ENCODE peak calls at places on chromosomes 13 and 19, in six cellular contexts. One of them, this sample, is unnamed.
A peak's percentile ranks its signal among the peaks of the same experiment; 100 is the strongest.

GRCh38 chr19:29528350-29528945 is 2.7 kb downstream of the VSTM2B start:
- DNase-seq in body of pancreas: peak; percentile 40
- DNase-seq in tibial artery: no peak
- DNase-seq in brain microvascular endothelial cell: peak; percentile 47
- DNase-seq in AG09309: no peak
- DNase-seq in lung: no peak
- DNase-seq in this sample: peak; percentile 82

GRCh38 chr19:28185646-28186045 is 1027.3 kb downstream of the UQCRFS1 start:
- DNase-seq in body of pancreas: no peak
- DNase-seq in tibial artery: no peak
- DNase-seq in brain microvascular endothelial cell: no peak
- DNase-seq in AG09309: no peak
- DNase-seq in lung: no peak
- DNase-seq in this sample: no peak

GRCh38 chr19:50313812-50314536 is 15.2 kb downstream of the KCNC3 start:
- DNase-seq in body of pancreas: no peak
- DNase-seq in tibial artery: no peak
- DNase-seq in brain microvascular endothelial cell: no peak
- DNase-seq in AG09309: no peak
- DNase-seq in lung: no peak
- DNase-seq in this sample: no peak

GRCh38 chr19:45640849-45641273 is 1.7 kb upstream of the EML2 start:
- DNase-seq in body of pancreas: peak; percentile 58
- DNase-seq in tibial artery: no peak
- DNase-seq in brain microvascular endothelial cell: no peak
- DNase-seq in AG09309: no peak
- DNase-seq in lung: peak; percentile 62
- DNase-seq in this sample: peak; percentile 83

GRCh38 chr13:105972811-105973590 is 562.5 kb downstream of the EFNB2 start:
- DNase-seq in body of pancreas: no peak
- DNase-seq in tibial artery: no peak
- DNase-seq in brain microvascular endothelial cell: no peak
- DNase-seq in AG09309: no peak
- DNase-seq in lung: no peak
- DNase-seq in this sample: no peak

GRCh38 chr19:1592755-1593628 is at the start of gene MBD3:
- DNase-seq in body of pancreas: peak; percentile 95
- DNase-seq in tibial artery: peak; percentile 96
- DNase-seq in brain microvascular endothelial cell: peak; percentile 73
- DNase-seq in AG09309: peak; percentile 69
- DNase-seq in lung: peak; percentile 90
- DNase-seq in this sample: peak; percentile 97

GRCh38 chr19:19134687-19135158 is 3.6 kb downstream of the TMEM161A start:
- DNase-seq in body of pancreas: no peak
- DNase-seq in tibial artery: no peak
- DNase-seq in brain microvascular endothelial cell: no peak
- DNase-seq in AG09309: no peak
- DNase-seq in lung: no peak
- DNase-seq in this sample: peak; percentile 48

GRCh38 chr13:74771964-74772363 is 637.8 kb upstream of the KLF12 start:
- DNase-seq in body of pancreas: no peak
- DNase-seq in tibial artery: no peak
- DNase-seq in brain microvascular endothelial cell: peak; percentile 57
- DNase-seq in AG09309: peak; percentile 57
- DNase-seq in lung: no peak
- DNase-seq in this sample: no peak

GRCh38 chr19:7505682-7506384 is 10.1 kb upstream of the ZNF358 start:
- DNase-seq in body of pancreas: peak; percentile 37
- DNase-seq in tibial artery: no peak
- DNase-seq in brain microvascular endothelial cell: no peak
- DNase-seq in AG09309: no peak
- DNase-seq in lung: no peak
- DNase-seq in this sample: peak; percentile 35

GRCh38 chr19:1992759-1993260 is 22.7 kb downstream of the BTBD2 start:
- DNase-seq in body of pancreas: no peak
- DNase-seq in tibial artery: no peak
- DNase-seq in brain microvascular endothelial cell: no peak
- DNase-seq in AG09309: no peak
- DNase-seq in lung: no peak
- DNase-seq in this sample: no peak

GRCh38 chr13:29059837-29060236 is 239.7 kb downstream of the MTUS2 start:
- DNase-seq in body of pancreas: no peak
- DNase-seq in tibial artery: no peak
- DNase-seq in brain microvascular endothelial cell: no peak
- DNase-seq in AG09309: no peak
- DNase-seq in lung: no peak
- DNase-seq in this sample: no peak

GRCh38 chr19:4759388-4760284 is 31.9 kb upstream of the FEM1A start:
- DNase-seq in body of pancreas: peak; percentile 90
- DNase-seq in tibial artery: peak; percentile 86
- DNase-seq in brain microvascular endothelial cell: peak; percentile 82
- DNase-seq in AG09309: peak; percentile 21
- DNase-seq in lung: peak; percentile 90
- DNase-seq in this sample: peak; percentile 92

GRCh38 chr13:29472317-29472961 is 123.0 kb downstream of the SLC7A1 start:
- DNase-seq in body of pancreas: peak; percentile 62
- DNase-seq in tibial artery: no peak
- DNase-seq in brain microvascular endothelial cell: peak; percentile 62
- DNase-seq in AG09309: no peak
- DNase-seq in lung: no peak
- DNase-seq in this sample: peak; percentile 79

GRCh38 chr13:40477623-40478608 is 188.5 kb downstream of the FOXO1 start:
- DNase-seq in body of pancreas: peak; percentile 28
- DNase-seq in tibial artery: peak; percentile 85
- DNase-seq in brain microvascular endothelial cell: peak; percentile 24
- DNase-seq in AG09309: no peak
- DNase-seq in lung: no peak
- DNase-seq in this sample: no peak

GRCh38 chr13:110387451-110388140 is 80.5 kb downstream of the COL4A2 start:
- DNase-seq in body of pancreas: no peak
- DNase-seq in tibial artery: peak; percentile 89
- DNase-seq in brain microvascular endothelial cell: peak; percentile 64
- DNase-seq in AG09309: no peak
- DNase-seq in lung: no peak
- DNase-seq in this sample: peak; percentile 25

GRCh38 chr19:46785054-46785979 is 3.1 kb downstream of the SLC1A5 start:
- DNase-seq in body of pancreas: no peak
- DNase-seq in tibial artery: no peak
- DNase-seq in brain microvascular endothelial cell: no peak
- DNase-seq in AG09309: no peak
- DNase-seq in lung: no peak
- DNase-seq in this sample: peak; percentile 52
- H3K4me3 ChIP-seq in body of pancreas: no peak overlapping the region
- H3K4me3 ChIP-seq in tibial artery: peak overlapping the region; percentile 92
- H3K4me3 ChIP-seq in brain microvascular endothelial cell: peak overlapping the region; percentile 84
- H3K4me3 ChIP-seq in AG09309: peak overlapping the region; percentile 96
- H3K4me3 ChIP-seq in lung: peak overlapping the region; percentile 67
- H3K4me3 ChIP-seq in this sample: peak overlapping the region; percentile 75

GRCh38 chr19:35274323-35274722 is 5.6 kb downstream of the USF2 start:
- DNase-seq in body of pancreas: no peak
- DNase-seq in tibial artery: no peak
- DNase-seq in brain microvascular endothelial cell: no peak
- DNase-seq in AG09309: no peak
- DNase-seq in lung: no peak
- DNase-seq in this sample: no peak
- TF ChIP-seq CTCF in body of pancreas: no peak
- TF ChIP-seq CTCF in tibial artery: no peak
- TF ChIP-seq CTCF in brain microvascular endothelial cell: no peak
- TF ChIP-seq CTCF in AG09309: no peak
- TF ChIP-seq CTCF in lung: no peak
- TF ChIP-seq CTCF in this sample: no peak

GRCh38 chr13:46679369-46680180 is 117.4 kb downstream of the ESD start:
- DNase-seq in body of pancreas: no peak
- DNase-seq in tibial artery: no peak
- DNase-seq in brain microvascular endothelial cell: peak; percentile 59
- DNase-seq in AG09309: no peak
- DNase-seq in lung: no peak
- DNase-seq in this sample: peak; percentile 87
- H3K4me3 ChIP-seq in body of pancreas: no peak overlapping the region
- H3K4me3 ChIP-seq in tibial artery: peak overlapping the region; percentile 40
- H3K4me3 ChIP-seq in brain microvascular endothelial cell: no peak overlapping the region
- H3K4me3 ChIP-seq in AG09309: peak overlapping the region; percentile 44
- H3K4me3 ChIP-seq in lung: no peak overlapping the region
- H3K4me3 ChIP-seq in this sample: peak overlapping the region; percentile 56

DNA sequence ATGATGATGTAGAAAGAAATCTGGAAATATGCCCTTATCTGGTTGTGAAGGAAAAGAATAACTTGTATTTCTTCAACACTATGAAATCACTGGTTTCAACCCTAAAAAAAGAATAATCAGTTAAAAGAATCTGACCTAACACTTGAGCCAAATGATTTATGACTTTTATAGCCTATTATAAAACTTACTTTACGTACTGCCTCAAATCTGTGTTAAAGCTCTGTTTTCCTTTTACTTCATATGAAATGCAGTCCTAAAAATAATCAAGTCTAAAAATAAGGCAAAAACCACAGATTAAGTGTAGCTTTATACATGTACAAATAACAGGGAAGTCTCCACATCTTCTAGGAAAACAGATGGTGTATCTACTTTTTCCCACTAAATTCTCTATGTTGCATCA is 101.4 kb downstream of the VWA8 start:
- DNase-seq in body of pancreas: no peak
- DNase-seq in tibial artery: no peak
- DNase-seq in brain microvascular endothelial cell: no peak
- DNase-seq in AG09309: no peak
- DNase-seq in lung: no peak
- DNase-seq in this sample: no peak
- TF ChIP-seq CTCF in body of pancreas: no peak
- TF ChIP-seq CTCF in tibial artery: no peak
- TF ChIP-seq CTCF in brain microvascular endothelial cell: no peak
- TF ChIP-seq CTCF in AG09309: no peak
- TF ChIP-seq CTCF in lung: no peak
- TF ChIP-seq CTCF in this sample: no peak

GRCh38 chr19:58059681-58060080 is 599 bp downstream of the ZNF135 start:
- DNase-seq in body of pancreas: peak; percentile 12
- DNase-seq in tibial artery: no peak
- DNase-seq in brain microvascular endothelial cell: no peak
- DNase-seq in AG09309: no peak
- DNase-seq in lung: no peak
- DNase-seq in this sample: no peak
- H3K4me3 ChIP-seq in body of pancreas: peak overlapping the region; percentile 43
- H3K4me3 ChIP-seq in tibial artery: peak overlapping the region; percentile 67
- H3K4me3 ChIP-seq in brain microvascular endothelial cell: peak overlapping the region; percentile 52
- H3K4me3 ChIP-seq in AG09309: peak overlapping the region; percentile 56
- H3K4me3 ChIP-seq in lung: peak overlapping the region; percentile 64
- H3K4me3 ChIP-seq in this sample: no peak overlapping the region

DNA sequence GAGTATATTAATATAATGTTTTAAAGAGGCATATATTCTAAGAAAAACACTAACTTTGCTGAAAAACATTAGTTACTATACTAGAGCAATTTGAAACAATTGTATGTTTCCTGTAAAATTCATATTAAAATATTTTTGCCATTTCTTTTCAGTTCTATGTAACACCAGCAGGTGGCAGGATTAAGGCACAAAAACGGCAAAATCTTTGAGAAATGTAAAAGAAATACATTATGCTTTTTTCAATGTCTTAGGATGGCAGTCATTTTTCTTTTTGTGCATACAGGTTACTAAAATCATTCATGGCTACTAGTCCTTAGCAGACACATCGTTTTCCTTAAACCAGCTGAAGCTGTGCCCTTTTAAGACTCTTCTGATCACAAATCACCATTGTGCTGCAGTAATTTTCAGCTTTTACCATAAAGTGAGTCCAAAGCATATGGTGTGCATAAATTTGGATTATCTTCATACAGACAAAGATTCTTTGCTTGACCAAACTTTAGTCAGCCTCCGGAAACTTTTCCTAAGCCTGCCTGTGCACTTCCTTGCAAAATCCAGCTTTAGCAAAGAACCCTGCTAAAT is 800.7 kb upstream of the SLITRK5 start:
- DNase-seq in body of pancreas: no peak
- DNase-seq in tibial artery: no peak
- DNase-seq in brain microvascular endothelial cell: no peak
- DNase-seq in AG09309: no peak
- DNase-seq in lung: no peak
- DNase-seq in this sample: peak; percentile 1
- TF ChIP-seq CTCF in body of pancreas: peak; percentile 52
- TF ChIP-seq CTCF in tibial artery: peak; percentile 34
- TF ChIP-seq CTCF in brain microvascular endothelial cell: peak; percentile 51
- TF ChIP-seq CTCF in AG09309: peak; percentile 32
- TF ChIP-seq CTCF in lung: peak; percentile 8
- TF ChIP-seq CTCF in this sample: peak; percentile 25

GRCh38 chr13:49998714-49999624 is 2.1 kb downstream of the TRIM13 start:
- DNase-seq in body of pancreas: no peak
- DNase-seq in tibial artery: no peak
- DNase-seq in brain microvascular endothelial cell: no peak
- DNase-seq in AG09309: no peak
- DNase-seq in lung: no peak
- DNase-seq in this sample: peak; percentile 20
- H3K4me3 ChIP-seq in body of pancreas: no peak overlapping the region
- H3K4me3 ChIP-seq in tibial artery: peak overlapping the region; percentile 91
- H3K4me3 ChIP-seq in brain microvascular endothelial cell: peak overlapping the region; percentile 90
- H3K4me3 ChIP-seq in AG09309: no peak overlapping the region
- H3K4me3 ChIP-seq in lung: no peak overlapping the region
- H3K4me3 ChIP-seq in this sample: peak overlapping the region; percentile 70

This sample was measured in GM12865.